ENCODE peak calls at places on chromosomes 16 and 17, in seven cellular contexts. B is Panc1, S is fibroblast of lung, K is IMR-90, H is A549, O is neural progenitor cell, M is ascending aorta. N is an unnamed sample. For H3K9me3, the result is how much of the 10 kb centered on the place peaks cover.

GRCh38 chr17:58576679-58577367 is 62.4 kb upstream of the MTMR4 start:
- DNase-seq in B (no peak), S (peak), K (no peak), H (no peak), O (no peak), M (no peak), N (no peak)

GRCh38 chr17:59627770-59628171 is 8.1 kb downstream of the CLTC start:
- DNase-seq in B (no peak), S (no peak), K (no peak), H (no peak), O (no peak), M (no peak), N (no peak)

GRCh38 chr17:53629188-53629587 is 193.5 kb upstream of the KIF2B start:
- DNase-seq in B (no peak), S (peak), K (peak), H (no peak), O (no peak), M (no peak), N (peak)

GRCh38 chr17:64061157-64061898 is 40.9 kb upstream of the ICAM2 start:
- DNase-seq in B (no peak), S (peak), K (peak), H (no peak), O (no peak), M (no peak), N (no peak)

GRCh38 chr16:47916266-47916665 is 239.5 kb downstream of the ABCC12 start:
- DNase-seq in B (no peak), S (peak), K (peak), H (no peak), O (no peak), M (no peak), N (no peak)

GRCh38 chr16:56109205-56109604 is 82.1 kb upstream of the GNAO1 start:
- DNase-seq in B (no peak), S (no peak), K (no peak), H (no peak), O (no peak), M (no peak), N (no peak)

GRCh38 chr16:89089142-89089541 is 4.5 kb upstream of the ACSF3 start:
- DNase-seq in B (no peak), S (no peak), K (no peak), H (no peak), O (peak), M (no peak), N (no peak)

GRCh38 chr16:23557779-23558330 is 328 bp downstream of the UBFD1 start:
- DNase-seq in B (no peak), S (peak), K (peak), H (no peak), O (no peak), M (no peak), N (peak)

GRCh38 chr16:57235128-57236092 is 9.6 kb upstream of the ARL2BP start:
- DNase-seq in B (no peak), S (peak), K (peak), H (no peak), O (no peak), M (no peak), N (peak)

GRCh38 chr16:87185313-87185712 is 131.9 kb downstream of the C16orf95 start:
- DNase-seq in B (no peak), S (no peak), K (no peak), H (no peak), O (peak), M (no peak), N (no peak)

GRCh38 chr16:23847938-23848337 is 12.2 kb downstream of the PRKCB start:
- DNase-seq in B (no peak), S (no peak), K (no peak), H (no peak), O (no peak), M (no peak), N (no peak)

GRCh38 chr16:82832861-82833260 is 206.1 kb downstream of the CDH13 start:
- DNase-seq in B (no peak), S (peak), K (peak), H (no peak), O (no peak), M (no peak), N (no peak)

GRCh38 chr16:47970291-47970931 is 185.4 kb downstream of the ABCC12 start:
- DNase-seq in B (no peak), S (peak), K (peak), H (peak), O (peak), M (no peak), N (peak)

GRCh38 chr16:72508196-72508595 is 336.2 kb upstream of the PMFBP1 start:
- DNase-seq in B (no peak), S (peak), K (peak), H (no peak), O (no peak), M (no peak), N (no peak)

GRCh38 chr17:44077595-44077909 is 7.0 kb downstream of the G6PC3 start:
- DNase-seq in B (no peak), S (no peak), K (no peak), H (no peak), O (no peak), M (no peak), N (no peak)

GRCh38 chr17:58285422-58285810 is 4.7 kb upstream of the MPO start:
- DNase-seq in B (no peak), S (no peak), K (no peak), H (no peak), O (no peak), M (no peak), N (no peak)

GRCh38 chr16:1863681-1864460 is 8.1 kb downstream of the MEIOB start:
- DNase-seq in B (no peak), S (peak), K (peak), H (no peak), O (peak), M (no peak), N (peak)

GRCh38 chr17:7046127-7046724 is 2.3 kb upstream of the SLC16A11 start:
- DNase-seq in B (no peak), S (no peak), K (no peak), H (no peak), O (peak), M (no peak), N (peak)

GRCh38 chr17:77492446-77493237 is 351.9 kb downstream of the SEC14L1 start:
- DNase-seq in B (no peak), S (no peak), K (no peak), H (no peak), O (no peak), M (peak), N (no peak)

GRCh38 chr16:86126891-86127290 is 227.9 kb downstream of the IRF8 start:
- DNase-seq in B (no peak), S (no peak), K (no peak), H (no peak), O (no peak), M (no peak), N (no peak)

GRCh38 chr16:14350081-14350480 is 279.0 kb downstream of the MRTFB start:
- DNase-seq in B (no peak), S (no peak), K (no peak), H (no peak), O (no peak), M (no peak), N (no peak)
- TF ChIP-seq CTCF in B (no peak), S (no peak), K (no peak), H (no peak), O (no peak), M (no peak), N (no peak)

GRCh38 chr16:65771707-65772106 is 594.8 kb upstream of the CDH5 start:
- DNase-seq in B (no peak), S (peak), K (no peak), H (no peak), O (no peak), M (no peak), N (no peak)
- H3K9me3 ChIP-seq in B (under half), S (under half), K (under half), H (under half), O (under half), M (under half), N (under half)

GRCh38 chr16:58306327-58306726 is 11.5 kb upstream of the PRSS54 start:
- DNase-seq in B (no peak), S (peak), K (peak), H (no peak), O (no peak), M (no peak), N (peak)
- TF ChIP-seq CTCF in B (peak), S (peak), K (peak), H (peak), O (peak), M (peak), N (peak)

DNA sequence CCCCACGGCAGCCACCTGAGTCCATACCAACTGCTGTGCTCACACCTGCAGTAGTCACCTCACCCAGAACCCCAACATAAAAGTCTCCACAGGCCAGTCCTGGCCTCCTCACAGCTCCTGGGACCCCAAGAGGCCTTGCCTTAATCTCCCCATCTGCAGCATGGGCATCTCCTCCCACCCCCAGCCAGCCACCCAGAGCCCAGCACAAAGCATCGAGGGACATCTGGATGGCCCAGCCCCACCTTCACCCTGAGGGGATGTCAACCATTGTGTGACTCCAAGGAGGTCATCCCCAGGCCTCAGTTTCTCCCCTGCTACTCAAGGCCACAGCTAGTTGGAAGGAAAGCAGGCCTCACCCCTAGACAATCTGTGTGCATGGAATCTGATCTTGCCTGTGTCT is 1775.3 kb downstream of the TP53TG3F start:
- DNase-seq in B (no peak), S (no peak), K (no peak), H (no peak), O (no peak), M (no peak), N (no peak)
- H3K9me3 ChIP-seq in B (under half), S (under half), K (under half), H (under half), O (under half), M (under half), N (under half)

DNA sequence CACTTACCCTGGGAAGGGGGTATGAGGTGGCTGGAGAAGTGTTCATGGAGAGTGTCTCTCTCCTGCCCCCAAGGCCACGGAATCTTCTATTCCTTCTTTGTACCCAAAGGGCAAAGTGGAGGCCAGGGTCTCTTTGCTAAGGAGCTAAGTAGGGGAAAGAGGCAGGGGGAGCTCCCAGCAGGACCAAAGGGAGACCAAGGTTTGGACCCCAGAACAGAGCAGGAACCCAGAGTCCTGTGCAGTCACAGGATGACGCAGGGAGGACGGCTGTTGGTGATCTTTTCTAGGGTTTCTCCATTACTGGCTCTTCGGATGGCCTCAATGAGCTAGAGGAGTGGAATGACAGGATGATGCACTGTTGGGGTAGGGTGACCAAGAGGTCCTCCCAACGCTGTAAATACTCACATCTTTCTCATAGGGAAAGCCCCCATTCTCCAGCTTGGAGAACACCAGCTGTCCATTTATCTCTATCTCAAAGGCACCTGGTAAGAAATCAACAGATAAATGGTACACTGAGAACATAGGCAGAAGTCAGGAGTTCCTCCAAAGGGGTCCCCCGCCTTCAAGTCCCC is 966 bp downstream of the MIEN1 start:
- DNase-seq in B (no peak), S (no peak), K (peak), H (no peak), O (no peak), M (no peak), N (no peak)
- TF ChIP-seq CTCF in B (no peak), S (no peak), K (no peak), H (no peak), O (no peak), M (no peak), N (no peak)

GRCh38 chr16:11319529-11320146 is 25.6 kb upstream of the RMI2 start:
- DNase-seq in B (no peak), S (no peak), K (no peak), H (no peak), O (no peak), M (no peak), N (no peak)

GRCh38 chr16:11320170-11320569 is 25.1 kb upstream of the RMI2 start:
- DNase-seq in B (no peak), S (no peak), K (no peak), H (no peak), O (no peak), M (no peak), N (no peak)

GRCh38 chr16:11321662-11322061 is 23.6 kb upstream of the RMI2 start:
- DNase-seq in B (no peak), S (no peak), K (no peak), H (no peak), O (no peak), M (no peak), N (no peak)

GRCh38 chr16:11316331-11317015 is 28.8 kb upstream of the RMI2 start:
- DNase-seq in B (no peak), S (peak), K (no peak), H (no peak), O (peak), M (no peak), N (no peak)

DNA sequence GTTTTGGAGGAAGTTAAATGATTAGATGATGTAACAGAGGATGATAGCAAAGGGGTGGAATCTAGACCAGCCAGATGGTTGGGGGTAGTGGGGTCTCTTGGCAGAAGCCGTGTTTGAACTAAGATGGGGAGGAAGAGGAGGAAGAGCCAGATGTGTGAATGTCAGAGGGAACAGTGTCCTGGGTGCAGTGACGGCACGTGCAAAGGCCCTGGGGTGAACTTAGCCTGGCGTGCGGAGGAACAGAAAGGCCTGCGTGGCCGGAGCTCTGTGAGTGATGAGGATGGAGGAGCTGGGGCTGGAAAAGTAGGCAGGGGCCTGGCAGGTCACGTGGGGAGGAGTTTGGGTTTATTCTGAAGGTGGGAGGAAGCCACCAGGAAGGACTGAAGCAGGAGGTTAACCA is 26.4 kb upstream of the RMI2 start:
- DNase-seq in B (no peak), S (no peak), K (no peak), H (no peak), O (no peak), M (no peak), N (no peak)
- H3K9me3 ChIP-seq in B (under half), S (under half), K (under half), H (under half), O (under half), M (under half), N (under half)

GRCh38 chr16:8655184-8655717 is 19.2 kb upstream of the ABAT start:
- DNase-seq in B (no peak), S (peak), K (peak), H (no peak), O (peak), M (no peak), N (peak)
- TF ChIP-seq CTCF in B (peak), S (peak), K (peak), H (no peak), O (peak), M (peak), N (peak)

GRCh38 chr17:70517808-70518207 is 348.5 kb downstream of the KCNJ2 start:
- DNase-seq in B (no peak), S (no peak), K (peak), H (no peak), O (no peak), M (no peak), N (no peak)
- H3K9me3 ChIP-seq in B (under half), S (under half), K (under half), H (under half), O (under half), M (under half), N (under half)

N was measured in cardiac muscle cell.